ENCODE peak calls at places on chromosomes 4 and X, in nine cellular contexts. L is heart right ventricle; Q is psoas muscle; S is AG10803; C is CD8-positive, alpha-beta T cell; N is coronary artery; Y is cardiac muscle cell; F is fibroblast of the aortic adventitia; K is sigmoid colon. P is an unnamed sample.
A peak's percentile ranks its signal among the peaks of the same experiment; 100 is the strongest.

GRCh38 chr4:38523054-38523453 is 140.9 kb upstream of the KLF3 start:
- DNase-seq in L (no peak), Q (no peak), S (no peak), C (no peak), N (no peak), Y (no peak), F (no peak), K (no peak), P (no peak)

GRCh38 chr4:176475091-176475490 is 155.3 kb downstream of the SPCS3 start:
- DNase-seq in L (no peak), Q (no peak), S (no peak), C (no peak), N (no peak), Y (peak; percentile 8), F (peak; percentile 38), K (no peak), P (no peak)

GRCh38 chrX:132614297-132614696 is 125.5 kb upstream of the MBNL3 start:
- DNase-seq in L (no peak), Q (no peak), S (no peak), C (no peak), N (no peak), Y (no peak), F (no peak), K (no peak), P (no peak)

GRCh38 chr4:102500371-102501175 is 586 bp upstream of the NFKB1 start:
- DNase-seq in L (peak; percentile 68), Q (peak; percentile 84), S (peak; percentile 56), C (peak; percentile 32), N (peak; percentile 79), Y (peak; percentile 64), F (peak; percentile 61), K (peak; percentile 78), P (no peak)

GRCh38 chr4:5066101-5066500 is 14.8 kb downstream of the STK32B start:
- DNase-seq in L (no peak), Q (no peak), S (no peak), C (no peak), N (no peak), Y (no peak), F (no peak), K (no peak), P (no peak)

GRCh38 chr4:106569151-106570029 is 200.8 kb upstream of the GIMD1 start:
- DNase-seq in L (no peak), Q (peak; percentile 19), S (peak; percentile 95), C (no peak), N (no peak), Y (no peak), F (peak; percentile 64), K (no peak), P (no peak)

GRCh38 chr4:27684501-27685077 is 823.9 kb downstream of the STIM2 start:
- DNase-seq in L (peak; percentile 13), Q (peak; percentile 44), S (peak; percentile 21), C (no peak), N (no peak), Y (peak; percentile 55), F (peak; percentile 54), K (peak; percentile 71), P (peak; percentile 18)

GRCh38 chr4:140046037-140046436 is 107.9 kb downstream of the MAML3 start:
- DNase-seq in L (no peak), Q (no peak), S (no peak), C (no peak), N (no peak), Y (no peak), F (no peak), K (no peak), P (no peak)

GRCh38 chr4:184818216-184818564 is 7.6 kb downstream of the ACSL1 start:
- DNase-seq in L (no peak), Q (no peak), S (no peak), C (no peak), N (no peak), Y (no peak), F (no peak), K (no peak), P (no peak)

GRCh38 chr4:160514126-160514525 is 1411.2 kb downstream of the RAPGEF2 start:
- DNase-seq in L (no peak), Q (no peak), S (no peak), C (no peak), N (no peak), Y (no peak), F (no peak), K (no peak), P (no peak)

GRCh38 chr4:110472583-110473329 is 3.2 kb upstream of the ENPEP start:
- DNase-seq in L (no peak), Q (no peak), S (no peak), C (no peak), N (no peak), Y (no peak), F (no peak), K (no peak), P (no peak)

GRCh38 chr4:1233641-1234277 is 15.2 kb downstream of the CTBP1 start:
- DNase-seq in L (no peak), Q (peak; percentile 64), S (no peak), C (no peak), N (no peak), Y (peak; percentile 58), F (peak; percentile 44), K (peak; percentile 89), P (no peak)

GRCh38 chr4:56227301-56227835 is 159.9 kb downstream of the AASDH start:
- DNase-seq in L (no peak), Q (no peak), S (no peak), C (no peak), N (no peak), Y (no peak), F (no peak), K (no peak), P (no peak)

GRCh38 chr4:128162434-128162833 is 101.3 kb downstream of the LARP1B start:
- DNase-seq in L (no peak), Q (no peak), S (no peak), C (no peak), N (no peak), Y (no peak), F (peak; percentile 37), K (no peak), P (no peak)

GRCh38 chr4:77501851-77502250 is 103.8 kb upstream of the CXCL13 start:
- DNase-seq in L (no peak), Q (no peak), S (no peak), C (no peak), N (no peak), Y (no peak), F (no peak), K (no peak), P (no peak)

GRCh38 chr4:92060333-92060732 is 243.4 kb upstream of the GRID2 start:
- DNase-seq in L (no peak), Q (no peak), S (no peak), C (no peak), N (no peak), Y (no peak), F (no peak), K (no peak), P (no peak)

GRCh38 chr4:52946811-52947210 is 84.7 kb downstream of the RASL11B start:
- DNase-seq in L (peak; percentile 40), Q (no peak), S (no peak), C (no peak), N (no peak), Y (no peak), F (no peak), K (no peak), P (no peak)

GRCh38 chrX:149572743-149573142 is 14.5 kb downstream of the MAGEA9B start:
- DNase-seq in L (no peak), Q (no peak), S (peak; percentile 2), C (no peak), N (no peak), Y (no peak), F (peak; percentile 23), K (peak; percentile 2), P (no peak)

GRCh38 chr4:155207534-155208257 is 740 bp upstream of the NPY2R start:
- DNase-seq in L (no peak), Q (peak; percentile 16), S (no peak), C (no peak), N (no peak), Y (peak; percentile 17), F (peak; percentile 9), K (no peak), P (peak; percentile 13)
- TF ChIP-seq CTCF in L (no peak), Q (no peak), S (no peak), C (no peak), N (no peak), Y (peak; percentile 30), F (peak; percentile 34), K (no peak), P (peak; percentile 54)

DNA sequence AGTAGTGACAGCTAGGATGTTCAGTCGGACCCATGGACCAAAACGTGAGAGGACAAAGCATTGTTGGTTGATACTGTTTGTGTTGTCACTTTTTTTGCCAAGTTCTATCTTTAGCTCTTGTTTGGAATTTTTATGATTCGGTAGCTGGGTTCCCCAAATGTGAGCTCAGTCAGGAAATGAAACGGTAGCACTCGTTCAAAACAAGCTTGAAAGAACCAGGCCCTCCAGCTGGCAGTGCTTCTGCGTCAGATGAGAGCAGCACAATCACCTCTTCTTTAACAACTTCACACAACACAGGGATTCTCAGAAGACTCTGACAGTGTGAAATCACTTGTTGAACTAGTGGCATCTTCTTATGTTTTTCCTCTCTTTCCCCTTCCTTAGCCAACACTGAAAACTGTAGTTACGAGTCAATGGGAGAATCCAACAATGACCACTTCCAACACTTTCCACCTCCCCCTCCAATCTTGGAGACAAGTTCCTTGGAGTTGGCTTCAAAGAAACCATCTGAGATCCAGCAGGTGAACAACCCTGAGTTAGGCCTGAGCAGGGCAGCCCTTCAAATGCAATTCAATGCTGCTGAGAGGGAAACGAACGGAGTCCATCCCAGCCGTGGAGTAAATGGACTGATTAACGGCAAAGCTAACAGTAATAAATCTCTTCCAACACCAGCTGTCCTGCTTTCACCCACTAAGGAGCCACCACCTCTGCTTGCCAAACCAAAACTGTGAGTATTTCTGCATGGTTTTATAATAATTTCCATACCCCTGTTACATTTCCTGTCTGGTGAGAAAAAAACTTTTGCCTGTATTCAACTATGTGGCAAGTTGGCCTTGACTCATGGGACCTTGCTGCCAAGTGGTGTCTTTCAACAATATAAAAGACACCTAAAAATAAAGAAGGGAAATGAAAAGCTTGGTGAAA is 214.6 kb downstream of the PALLD start:
- DNase-seq in L (no peak), Q (no peak), S (peak; percentile 96), C (no peak), N (no peak), Y (peak; percentile 74), F (peak; percentile 88), K (peak; percentile 89), P (no peak)
- H3K4me3 ChIP-seq in L (no peak overlapping the region), Q (no peak overlapping the region), S (no peak overlapping the region), C (no peak overlapping the region), N (peak overlapping the region; percentile 7), Y (no peak overlapping the region), F (no peak overlapping the region), K (no peak overlapping the region), P (no peak overlapping the region)

GRCh38 chr4:7146764-7147071 is 45.6 kb upstream of the SORCS2 start:
- DNase-seq in L (no peak), Q (no peak), S (no peak), C (no peak), N (no peak), Y (no peak), F (no peak), K (no peak), P (no peak)
- TF ChIP-seq CTCF in L (no peak), Q (no peak), S (no peak), C (no peak), N (no peak), Y (no peak), F (no peak), K (no peak), P (no peak)

DNA sequence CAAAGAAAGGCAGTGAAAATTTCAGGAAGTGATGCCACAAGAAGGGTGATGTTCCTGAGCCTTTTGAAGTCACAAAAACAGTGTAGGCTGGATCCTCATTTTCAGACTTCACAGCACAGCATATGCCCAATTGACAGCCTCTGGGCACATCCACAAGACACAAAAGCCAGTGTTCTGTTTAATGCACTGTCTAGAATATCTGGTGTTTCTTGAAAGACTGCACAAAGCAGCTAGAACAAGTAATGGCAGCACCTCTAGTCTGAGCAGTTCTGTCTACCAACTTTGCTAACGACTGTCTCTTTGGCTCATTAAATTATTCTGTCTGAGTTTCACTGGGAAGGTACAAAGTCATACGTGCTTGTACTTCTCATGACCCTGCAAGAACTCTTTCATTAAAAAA is 417.1 kb upstream of the GALNT7 start:
- DNase-seq in L (no peak), Q (no peak), S (no peak), C (no peak), N (no peak), Y (no peak), F (no peak), K (no peak), P (no peak)
- H3K4me3 ChIP-seq in L (no peak overlapping the region), Q (no peak overlapping the region), S (no peak overlapping the region), C (no peak overlapping the region), N (no peak overlapping the region), Y (no peak overlapping the region), F (no peak overlapping the region), K (no peak overlapping the region), P (no peak overlapping the region)

P was measured in retinal pigment epithelial cell.